ENCODE peak calls at places on chromosomes 16 and 17, in six cellular contexts. T is stimulated activated naive B cell treated with anti-CD40 and anti-IgM and Interleukin-4, amounts not matched to agents 10 μg/mL and 1 μg/mL and 100 μg/mL, for 72 hours; W is WTC11; K is NCI-H69; X is C1 segment of cervical spinal cord; G is SK-MEL-5. A is an unnamed sample.

GRCh38 chr16:29154676-29155121 is 169.8 kb downstream of the LAT start:
- DNase-seq in T (no peak), W (no peak), K (no peak), X (no peak), G (no peak), A (no peak)

GRCh38 chr17:81635431-81635830 is 1.5 kb downstream of the NPLOC4 start:
- DNase-seq in T (no peak), W (no peak), K (no peak), X (no peak), G (no peak), A (no peak)

GRCh38 chr16:30375830-30376229 is 1.2 kb downstream of the MYL11 start:
- DNase-seq in T (no peak), W (no peak), K (no peak), X (no peak), G (no peak), A (no peak)

GRCh38 chr17:1047177-1047885 is 50.4 kb downstream of the TIMM22 start:
- DNase-seq in T (no peak), W (no peak), K (peak), X (no peak), G (no peak), A (no peak)

GRCh38 chr16:15507299-15507958 is 73.0 kb downstream of the BMERB1 start:
- DNase-seq in T (no peak), W (no peak), K (no peak), X (no peak), G (no peak), A (no peak)

GRCh38 chr17:45101883-45102811 is 30.2 kb downstream of the PLCD3 start:
- DNase-seq in T (no peak), W (no peak), K (no peak), X (no peak), G (no peak), A (no peak)

GRCh38 chr16:51884773-51885172 is 662.2 kb downstream of the TOX3 start:
- DNase-seq in T (no peak), W (no peak), K (no peak), X (no peak), G (no peak), A (no peak)

GRCh38 chr16:61579195-61579594 is 457.0 kb downstream of the CDH8 start:
- DNase-seq in T (no peak), W (no peak), K (no peak), X (no peak), G (no peak), A (no peak)

GRCh38 chr16:259814-260253 is 15.9 kb downstream of the RGS11 start:
- DNase-seq in T (no peak), W (no peak), K (no peak), X (no peak), G (no peak), A (no peak)

GRCh38 chr16:6964679-6965078 is 368.0 kb upstream of the RBFOX1 start:
- DNase-seq in T (no peak), W (no peak), K (no peak), X (no peak), G (no peak), A (no peak)

GRCh38 chr17:66777689-66778225 is 57.2 kb upstream of the CACNG5 start:
- DNase-seq in T (no peak), W (peak), K (peak), X (peak), G (no peak), A (no peak)

GRCh38 chr16:66131156-66131807 is 235.2 kb upstream of the CDH5 start:
- DNase-seq in T (no peak), W (no peak), K (no peak), X (no peak), G (no peak), A (no peak)

GRCh38 chr16:85380002-85380395 is 233.1 kb upstream of the GSE1 start:
- DNase-seq in T (no peak), W (no peak), K (no peak), X (no peak), G (no peak), A (no peak)

GRCh38 chr16:83579431-83579830 is 228.3 kb upstream of the HSBP1 start:
- DNase-seq in T (no peak), W (no peak), K (peak), X (no peak), G (no peak), A (no peak)